ENCODE peak calls at places on chromosomes 2 and 18, in four cellular contexts. One of them, this sample, is unnamed.
A peak's percentile ranks its signal among the peaks of the same experiment; 100 is the strongest.

GRCh38 chr2:70942900-70943871 is 7.5 kb downstream of the ATP6V1B1 start:
- DNase-seq in fibroblast of the aortic adventitia: peak; percentile 21
- DNase-seq in head of caudate nucleus: no peak
- DNase-seq in HT-29: no peak
- DNase-seq in this sample: no peak

GRCh38 chr2:7015007-7015950 is 98.1 kb downstream of the RNF144A start:
- DNase-seq in fibroblast of the aortic adventitia: no peak
- DNase-seq in head of caudate nucleus: peak; percentile 29
- DNase-seq in HT-29: no peak
- DNase-seq in this sample: no peak

GRCh38 chr18:58723810-58724602 is 52.7 kb downstream of the MALT1 start:
- DNase-seq in fibroblast of the aortic adventitia: peak; percentile 25
- DNase-seq in head of caudate nucleus: no peak
- DNase-seq in HT-29: no peak
- DNase-seq in this sample: no peak

GRCh38 chr2:32485399-32485798 is 128.6 kb downstream of the BIRC6 start:
- DNase-seq in fibroblast of the aortic adventitia: peak; percentile 52
- DNase-seq in head of caudate nucleus: no peak
- DNase-seq in HT-29: no peak
- DNase-seq in this sample: no peak

GRCh38 chr2:60463249-60463648 is 90.2 kb downstream of the BCL11A start:
- DNase-seq in fibroblast of the aortic adventitia: peak; percentile 16
- DNase-seq in head of caudate nucleus: peak; percentile 70
- DNase-seq in HT-29: no peak
- DNase-seq in this sample: no peak

GRCh38 chr2:191845248-191845715 is 1.6 kb downstream of the CAVIN2 start:
- DNase-seq in fibroblast of the aortic adventitia: peak; percentile 51
- DNase-seq in head of caudate nucleus: peak; percentile 51
- DNase-seq in HT-29: no peak
- DNase-seq in this sample: no peak

GRCh38 chr2:48448274-48449061 is 81.5 kb upstream of the STON1 start:
- DNase-seq in fibroblast of the aortic adventitia: peak; percentile 93
- DNase-seq in head of caudate nucleus: no peak
- DNase-seq in HT-29: no peak
- DNase-seq in this sample: no peak

GRCh38 chr2:206423147-206423546 is 20.2 kb upstream of the ADAM23 start:
- DNase-seq in fibroblast of the aortic adventitia: peak; percentile 22
- DNase-seq in head of caudate nucleus: no peak
- DNase-seq in HT-29: peak; percentile 19
- DNase-seq in this sample: no peak

GRCh38 chr18:24398515-24398914 is 891 bp upstream of the OSBPL1A start:
- DNase-seq in fibroblast of the aortic adventitia: peak; percentile 40
- DNase-seq in head of caudate nucleus: peak; percentile 28
- DNase-seq in HT-29: no peak
- DNase-seq in this sample: no peak

GRCh38 chr18:75227535-75227934 is 16.9 kb downstream of the TSHZ1 start:
- DNase-seq in fibroblast of the aortic adventitia: no peak
- DNase-seq in head of caudate nucleus: no peak
- DNase-seq in HT-29: no peak
- DNase-seq in this sample: no peak

GRCh38 chr2:207516206-207516605 is 13.6 kb upstream of the CREB1 start:
- DNase-seq in fibroblast of the aortic adventitia: peak; percentile 67
- DNase-seq in head of caudate nucleus: no peak
- DNase-seq in HT-29: no peak
- DNase-seq in this sample: no peak

GRCh38 chr2:231541605-231542509 is 11.6 kb upstream of the NMUR1 start:
- DNase-seq in fibroblast of the aortic adventitia: peak; percentile 58
- DNase-seq in head of caudate nucleus: no peak
- DNase-seq in HT-29: no peak
- DNase-seq in this sample: peak; percentile 30

GRCh38 chr2:35820404-35820803 is 535.2 kb upstream of the CRIM1 start:
- DNase-seq in fibroblast of the aortic adventitia: no peak
- DNase-seq in head of caudate nucleus: no peak
- DNase-seq in HT-29: no peak
- DNase-seq in this sample: no peak

GRCh38 chr2:42214669-42215068 is 45.5 kb downstream of the EML4 start:
- DNase-seq in fibroblast of the aortic adventitia: peak; percentile 76
- DNase-seq in head of caudate nucleus: no peak
- DNase-seq in HT-29: no peak
- DNase-seq in this sample: no peak

GRCh38 chr18:32257073-32257780 is 67.4 kb downstream of the MEP1B start:
- DNase-seq in fibroblast of the aortic adventitia: no peak
- DNase-seq in head of caudate nucleus: no peak
- DNase-seq in HT-29: no peak
- DNase-seq in this sample: no peak

GRCh38 chr2:18404141-18404540 is 156.3 kb downstream of the RDH14 start:
- DNase-seq in fibroblast of the aortic adventitia: no peak
- DNase-seq in head of caudate nucleus: no peak
- DNase-seq in HT-29: no peak
- DNase-seq in this sample: no peak

GRCh38 chr2:61463769-61464475 is 7.0 kb downstream of the USP34 start:
- DNase-seq in fibroblast of the aortic adventitia: no peak
- DNase-seq in head of caudate nucleus: no peak
- DNase-seq in HT-29: no peak
- DNase-seq in this sample: no peak

GRCh38 chr2:45412754-45413379 is 198.2 kb downstream of the SRBD1 start:
- DNase-seq in fibroblast of the aortic adventitia: peak; percentile 53
- DNase-seq in head of caudate nucleus: no peak
- DNase-seq in HT-29: no peak
- DNase-seq in this sample: no peak

GRCh38 chr18:3704556-3705162 is 254.7 kb downstream of the TGIF1 start:
- DNase-seq in fibroblast of the aortic adventitia: peak; percentile 39
- DNase-seq in head of caudate nucleus: no peak
- DNase-seq in HT-29: no peak
- DNase-seq in this sample: no peak

GRCh38 chr2:160720098-160720497 is 226.5 kb upstream of the RBMS1 start:
- DNase-seq in fibroblast of the aortic adventitia: no peak
- DNase-seq in head of caudate nucleus: no peak
- DNase-seq in HT-29: no peak
- DNase-seq in this sample: no peak

GRCh38 chr2:18117592-18117991 is 239.1 kb downstream of the KCNS3 start:
- DNase-seq in fibroblast of the aortic adventitia: peak; percentile 44
- DNase-seq in head of caudate nucleus: peak; percentile 33
- DNase-seq in HT-29: peak; percentile 57
- DNase-seq in this sample: no peak

GRCh38 chr2:74573747-74574562 is 19.4 kb downstream of the DOK1 start:
- DNase-seq in fibroblast of the aortic adventitia: no peak
- DNase-seq in head of caudate nucleus: no peak
- DNase-seq in HT-29: no peak
- DNase-seq in this sample: no peak

GRCh38 chr2:234463626-234464290 is 33.1 kb downstream of the ARL4C start:
- DNase-seq in fibroblast of the aortic adventitia: no peak
- DNase-seq in head of caudate nucleus: no peak
- DNase-seq in HT-29: peak; percentile 72
- DNase-seq in this sample: no peak

GRCh38 chr18:34493566-34494358 is 216.3 kb upstream of the DTNA start:
- DNase-seq in fibroblast of the aortic adventitia: no peak
- DNase-seq in head of caudate nucleus: peak; percentile 59
- DNase-seq in HT-29: no peak
- DNase-seq in this sample: peak; percentile 19

GRCh38 chr2:223889133-223889769 is 51.9 kb upstream of the AP1S3 start:
- DNase-seq in fibroblast of the aortic adventitia: no peak
- DNase-seq in head of caudate nucleus: no peak
- DNase-seq in HT-29: no peak
- DNase-seq in this sample: no peak

GRCh38 chr2:72153924-72154323 is 6.3 kb upstream of the CYP26B1 start:
- DNase-seq in fibroblast of the aortic adventitia: no peak
- DNase-seq in head of caudate nucleus: no peak
- DNase-seq in HT-29: no peak
- DNase-seq in this sample: no peak

GRCh38 chr18:34115409-34116081 is 109.2 kb downstream of the NOL4 start:
- DNase-seq in fibroblast of the aortic adventitia: peak; percentile 2
- DNase-seq in head of caudate nucleus: no peak
- DNase-seq in HT-29: no peak
- DNase-seq in this sample: no peak

GRCh38 chr18:14970027-14970426 is 222.1 kb downstream of the ANKRD30B start:
- DNase-seq in fibroblast of the aortic adventitia: peak; percentile 60
- DNase-seq in head of caudate nucleus: no peak
- DNase-seq in HT-29: no peak
- DNase-seq in this sample: no peak

GRCh38 chr18:6628189-6628588 is 101.3 kb upstream of the ARHGAP28 start:
- DNase-seq in fibroblast of the aortic adventitia: no peak
- DNase-seq in head of caudate nucleus: no peak
- DNase-seq in HT-29: no peak
- DNase-seq in this sample: no peak

GRCh38 chr2:104638162-104638561 is 215.8 kb upstream of the POU3F3 start:
- DNase-seq in fibroblast of the aortic adventitia: no peak
- DNase-seq in head of caudate nucleus: no peak
- DNase-seq in HT-29: no peak
- DNase-seq in this sample: no peak

GRCh38 chr2:233064526-233065199 is 4.5 kb downstream of the INPP5D start:
- DNase-seq in fibroblast of the aortic adventitia: peak; percentile 47
- DNase-seq in head of caudate nucleus: no peak
- DNase-seq in HT-29: no peak
- DNase-seq in this sample: no peak

GRCh38 chr2:99984781-99985525 is 157.4 kb downstream of the AFF3 start:
- DNase-seq in fibroblast of the aortic adventitia: peak; percentile 54
- DNase-seq in head of caudate nucleus: no peak
- DNase-seq in HT-29: no peak
- DNase-seq in this sample: no peak

GRCh38 chr2:95029898-95030341 is 4.4 kb downstream of the MAL start:
- DNase-seq in fibroblast of the aortic adventitia: no peak
- DNase-seq in head of caudate nucleus: peak; percentile 53
- DNase-seq in HT-29: peak; percentile 69
- DNase-seq in this sample: peak; percentile 91

GRCh38 chr2:1731963-1732768 is 12.1 kb downstream of the PXDN start:
- DNase-seq in fibroblast of the aortic adventitia: peak; percentile 95
- DNase-seq in head of caudate nucleus: no peak
- DNase-seq in HT-29: no peak
- DNase-seq in this sample: no peak

GRCh38 chr2:58240595-58240937 is 559 bp downstream of the FANCL start:
- DNase-seq in fibroblast of the aortic adventitia: peak; percentile 23
- DNase-seq in head of caudate nucleus: no peak
- DNase-seq in HT-29: peak; percentile 70
- DNase-seq in this sample: no peak

GRCh38 chr2:227513113-227513512 is 41.2 kb downstream of the AGFG1 start:
- DNase-seq in fibroblast of the aortic adventitia: no peak
- DNase-seq in head of caudate nucleus: no peak
- DNase-seq in HT-29: no peak
- DNase-seq in this sample: no peak